ENCODE peak calls at places on chromosomes 6 and 20, in seven cellular contexts. V is A549, A is adrenal gland, B is HCT116, K is body of pancreas, J is Peyer's patch, Y is IMR-90. S is an unnamed sample.

GRCh38 chr20:43372051-43372450 is 85.6 kb upstream of the SRSF6 start:
- DNase-seq in V (no peak), A (no peak), B (no peak), K (no peak), J (no peak), Y (no peak), S (no peak)

GRCh38 chr6:20038805-20039204 is 173.5 kb downstream of the MBOAT1 start:
- DNase-seq in V (no peak), A (no peak), B (no peak), K (peak; percentile 33), J (no peak), Y (peak; percentile 17), S (no peak)

GRCh38 chr6:166464418-166465400 is 82.0 kb upstream of the MPC1 start:
- DNase-seq in V (no peak), A (no peak), B (no peak), K (no peak), J (no peak), Y (no peak), S (no peak)

GRCh38 chr6:149037026-149037734 is 280.3 kb upstream of the TAB2 start:
- DNase-seq in V (no peak), A (no peak), B (no peak), K (no peak), J (no peak), Y (peak; percentile 89), S (no peak)

GRCh38 chr6:155985660-155986138 is 530.1 kb upstream of the NOX3 start:
- DNase-seq in V (no peak), A (no peak), B (no peak), K (no peak), J (no peak), Y (no peak), S (peak; percentile 38)

GRCh38 chr6:16564430-16564829 is 196.8 kb downstream of the ATXN1 start:
- DNase-seq in V (no peak), A (no peak), B (no peak), K (no peak), J (no peak), Y (peak; percentile 63), S (no peak)

GRCh38 chr20:17856837-17857605 is 111.6 kb downstream of the SNX5 start:
- DNase-seq in V (no peak), A (no peak), B (no peak), K (no peak), J (no peak), Y (no peak), S (no peak)

GRCh38 chr6:74087898-74088297 is 391.9 kb downstream of the CD109 start:
- DNase-seq in V (no peak), A (no peak), B (peak; percentile 6), K (no peak), J (no peak), Y (peak; percentile 77), S (no peak)

GRCh38 chr6:37320649-37321048 is 33.1 kb upstream of the RNF8 start:
- DNase-seq in V (no peak), A (no peak), B (no peak), K (no peak), J (no peak), Y (no peak), S (no peak)

GRCh38 chr6:134787261-134787871 is 162.5 kb downstream of the ALDH8A1 start:
- DNase-seq in V (peak; percentile 17), A (no peak), B (peak; percentile 1), K (no peak), J (no peak), Y (peak; percentile 74), S (no peak)

GRCh38 chr6:92196320-92196719 is 1223.0 kb downstream of the EPHA7 start:
- DNase-seq in V (no peak), A (no peak), B (no peak), K (no peak), J (no peak), Y (no peak), S (no peak)

GRCh38 chr6:12456343-12456742 is 166.2 kb downstream of the EDN1 start:
- DNase-seq in V (no peak), A (no peak), B (no peak), K (no peak), J (no peak), Y (no peak), S (no peak)

GRCh38 chr6:12449447-12449846 is 159.3 kb downstream of the EDN1 start:
- DNase-seq in V (no peak), A (no peak), B (no peak), K (no peak), J (no peak), Y (no peak), S (no peak)

GRCh38 chr6:12450446-12450845 is 160.3 kb downstream of the EDN1 start:
- DNase-seq in V (no peak), A (no peak), B (no peak), K (no peak), J (no peak), Y (no peak), S (no peak)
- TF ChIP-seq POLR2A in V (no peak), A (no peak), B (no peak), K (no peak), J (no peak), Y (no peak), S (no peak)

GRCh38 chr20:25864326-25864970 is 167.8 kb upstream of the ZNF337 start:
- DNase-seq in V (no peak), A (no peak), B (no peak), K (no peak), J (no peak), Y (no peak), S (no peak)

GRCh38 chr20:25863536-25864325 is 167.1 kb upstream of the ZNF337 start:
- DNase-seq in V (no peak), A (peak; percentile 70), B (no peak), K (no peak), J (no peak), Y (no peak), S (no peak)

GRCh38 chr20:25865715-25866656 is 169.3 kb upstream of the ZNF337 start:
- DNase-seq in V (peak; percentile 58), A (peak; percentile 89), B (peak; percentile 49), K (peak; percentile 83), J (no peak), Y (peak; percentile 41), S (peak; percentile 86)

GRCh38 chr20:25864986-25865714 is 168.5 kb upstream of the ZNF337 start:
- DNase-seq in V (no peak), A (no peak), B (no peak), K (no peak), J (no peak), Y (no peak), S (peak; percentile 55)

DNA sequence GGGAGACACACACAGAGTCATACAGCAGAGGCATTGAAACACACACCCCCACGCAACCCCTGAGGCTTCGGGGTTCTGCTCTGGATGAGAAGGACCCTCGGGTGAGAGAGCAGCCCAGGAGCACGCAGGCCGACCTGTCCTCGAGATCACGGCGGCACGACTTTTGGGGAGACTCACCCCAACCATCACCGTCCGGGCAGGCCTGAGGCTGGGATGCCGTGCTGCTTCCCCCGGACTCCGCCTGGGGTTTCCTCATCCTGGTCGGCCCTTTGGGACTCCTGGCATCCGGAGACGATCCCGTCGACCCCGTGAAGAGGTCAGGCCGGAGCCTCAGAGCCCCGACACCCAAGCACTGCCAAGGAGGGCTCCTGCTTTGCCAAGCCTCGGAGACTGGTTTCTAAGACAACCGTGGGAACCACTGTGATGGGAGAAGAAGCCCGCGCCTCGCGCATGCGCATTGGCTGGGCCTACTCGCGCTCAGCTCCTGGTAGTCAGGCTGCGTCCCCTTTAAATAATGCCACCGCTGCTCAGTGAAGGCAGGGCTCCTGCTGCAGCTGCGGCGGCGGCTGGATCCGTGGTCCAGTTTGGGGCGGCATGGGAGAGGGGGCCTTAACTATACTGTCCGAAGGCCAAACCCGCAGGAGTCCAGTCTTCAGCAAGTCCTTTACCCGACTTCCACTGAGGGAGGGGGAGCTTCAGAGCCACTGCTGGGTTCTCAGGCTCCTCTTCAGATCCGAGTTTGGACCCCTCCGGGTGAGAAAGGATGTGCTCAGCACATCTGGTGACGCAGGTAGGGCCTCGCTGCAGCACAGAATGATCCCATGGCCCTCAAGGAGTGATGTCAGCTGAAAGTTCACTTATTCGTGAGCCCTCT is 171.4 kb upstream of the ZNF337 start:
- DNase-seq in V (peak; percentile 55), A (peak; percentile 90), B (no peak), K (peak; percentile 82), J (peak; percentile 27), Y (peak; percentile 16), S (peak; percentile 82)
- H3K27ac ChIP-seq in V (peak overlapping the region; percentile 32), A (no peak overlapping the region), B (no peak overlapping the region), K (no peak overlapping the region), J (no peak overlapping the region), Y (no peak overlapping the region), S (no peak overlapping the region)

GRCh38 chr6:42448906-42449659 is 2.6 kb downstream of the TRERF1 start:
- DNase-seq in V (no peak), A (no peak), B (no peak), K (no peak), J (no peak), Y (no peak), S (no peak)
- H3K4me3 ChIP-seq in V (no peak overlapping the region), A (no peak overlapping the region), B (no peak overlapping the region), K (no peak overlapping the region), J (no peak overlapping the region), Y (peak overlapping the region; percentile 88), S (peak overlapping the region; percentile 97)

DNA sequence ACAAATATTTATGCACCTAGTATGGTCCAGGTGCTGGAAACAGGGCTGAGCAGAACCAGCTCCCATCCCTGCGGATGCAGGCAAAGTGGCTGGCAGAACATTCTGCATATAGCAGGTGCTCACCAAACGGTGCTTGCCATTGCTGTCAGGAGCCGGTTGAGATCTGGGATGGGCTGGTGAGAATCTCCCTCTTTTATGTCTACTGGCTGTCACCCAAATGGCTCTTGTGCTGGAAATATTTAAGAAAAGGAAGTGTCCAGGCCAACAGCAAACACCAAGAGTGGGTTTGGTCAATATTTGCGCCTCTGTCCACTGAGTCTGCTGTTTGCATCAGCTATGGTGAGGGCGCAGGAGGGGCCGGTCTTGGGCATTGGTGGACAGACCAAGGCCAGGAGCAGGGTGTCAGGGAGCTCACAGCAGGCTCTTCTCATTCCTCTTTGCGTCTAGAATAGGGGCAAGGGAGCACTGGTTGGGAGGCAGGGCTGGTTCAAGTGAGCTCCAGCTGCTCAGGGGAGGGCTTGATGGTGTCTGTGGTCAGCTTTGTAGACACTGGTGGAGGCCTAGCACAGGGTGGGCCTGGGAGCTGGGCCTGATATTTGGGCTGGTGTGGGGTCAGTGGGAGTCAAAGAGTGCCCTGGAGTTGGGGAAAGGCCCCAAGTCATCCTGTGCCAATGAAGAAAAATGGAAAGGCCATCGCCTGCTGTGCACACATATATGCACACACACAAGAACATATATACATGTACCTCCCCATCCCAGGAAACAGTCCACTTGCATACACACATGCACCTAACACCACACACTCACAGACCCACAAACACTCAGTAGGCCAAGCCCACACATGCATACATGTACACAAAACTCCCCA is 1.4 kb upstream of the BPIFB2 start:
- DNase-seq in V (no peak), A (no peak), B (no peak), K (no peak), J (no peak), Y (no peak), S (no peak)
- TF ChIP-seq POLR2A in V (no peak), A (no peak), B (no peak), K (no peak), J (no peak), Y (no peak), S (no peak)